ENCODE peak calls at places on chromosomes 4 and X, in five cellular contexts. F is GM12865, Z is neural progenitor cell, U is heart left ventricle, X is adrenal gland. K is an unnamed sample.

GRCh38 chrX:109384569-109385174 is 97.2 kb downstream of the GUCY2F start:
- DNase-seq in F (peak), Z (peak), U (peak), X (no peak), K (no peak)

GRCh38 chrX:119399772-119400101 is 601 bp downstream of the SLC25A43 start:
- DNase-seq in F (no peak), Z (peak), U (no peak), X (no peak), K (no peak)

GRCh38 chr4:153127773-153128494 is 76.3 kb upstream of the TRIM2 start:
- DNase-seq in F (peak), Z (peak), U (peak), X (peak), K (peak)

GRCh38 chr4:8916251-8916913 is 44.7 kb upstream of the HMX1 start:
- DNase-seq in F (no peak), Z (no peak), U (no peak), X (no peak), K (peak)

GRCh38 chrX:22533898-22534297 is 261.2 kb downstream of the CBLL2 start:
- DNase-seq in F (peak), Z (peak), U (no peak), X (no peak), K (no peak)

GRCh38 chr4:184598753-184599491 is 50.3 kb downstream of the CASP3 start:
- DNase-seq in F (no peak), Z (no peak), U (no peak), X (no peak), K (no peak)

GRCh38 chr4:142091085-142091513 is 454.7 kb downstream of the IL15 start:
- DNase-seq in F (no peak), Z (no peak), U (peak), X (no peak), K (no peak)

GRCh38 chr4:63232058-63232457 is 1177.2 kb downstream of the TECRL start:
- DNase-seq in F (no peak), Z (no peak), U (no peak), X (no peak), K (no peak)

GRCh38 chrX:41870719-41871151 is 52.6 kb downstream of the CASK start:
- DNase-seq in F (peak), Z (no peak), U (no peak), X (no peak), K (no peak)

GRCh38 chr4:165787516-165788274 is 85.3 kb upstream of the TLL1 start:
- DNase-seq in F (no peak), Z (no peak), U (no peak), X (no peak), K (no peak)

GRCh38 chrX:149074429-149074828 is 430.7 kb downstream of the IDS start:
- DNase-seq in F (peak), Z (no peak), U (peak), X (peak), K (peak)

GRCh38 chr4:71878388-71878787 is 94.5 kb upstream of the GC start:
- DNase-seq in F (no peak), Z (no peak), U (no peak), X (no peak), K (no peak)

GRCh38 chrX:143296521-143296920 is 220.8 kb downstream of the SPANXN3 start:
- DNase-seq in F (no peak), Z (peak), U (no peak), X (no peak), K (no peak)

GRCh38 chr4:172826346-172826745 is 342.3 kb upstream of the GALNT7 start:
- DNase-seq in F (no peak), Z (peak), U (no peak), X (no peak), K (no peak)

GRCh38 chrX:40083120-40083978 is 14.4 kb downstream of the BCOR start:
- DNase-seq in F (no peak), Z (peak), U (no peak), X (no peak), K (peak)

GRCh38 chr4:84733343-84734033 is 150.6 kb downstream of the CDS1 start:
- DNase-seq in F (no peak), Z (no peak), U (peak), X (no peak), K (no peak)

GRCh38 chrX:154751121-154751668 is 318 bp upstream of the GAB3 start:
- DNase-seq in F (no peak), Z (no peak), U (no peak), X (no peak), K (no peak)

GRCh38 chr4:103626296-103626695 is 93.5 kb downstream of the TACR3 start:
- DNase-seq in F (no peak), Z (no peak), U (no peak), X (no peak), K (no peak)

GRCh38 chr4:158006973-158007372 is 165.9 kb downstream of the GASK1B start:
- DNase-seq in F (no peak), Z (no peak), U (peak), X (no peak), K (no peak)

GRCh38 chr4:153593166-153593565 is 90.9 kb upstream of the TLR2 start:
- DNase-seq in F (no peak), Z (no peak), U (no peak), X (no peak), K (no peak)

GRCh38 chrX:2423899-2424298 is 76.9 kb downstream of the DHRSX start:
- DNase-seq in F (no peak), Z (no peak), U (no peak), X (no peak), K (no peak)

GRCh38 chr4:145739840-145740239 is 59.9 kb downstream of the C4orf51 start:
- DNase-seq in F (no peak), Z (no peak), U (no peak), X (no peak), K (no peak)

GRCh38 chrX:20231598-20231997 is 35.1 kb downstream of the RPS6KA3 start:
- DNase-seq in F (no peak), Z (no peak), U (no peak), X (no peak), K (no peak)
- TF ChIP-seq CTCF in F (no peak), Z (no peak), U (no peak), X (no peak), K (no peak)

GRCh38 chr4:22512306-22512705 is 3.6 kb downstream of the ADGRA3 start:
- DNase-seq in F (no peak), Z (no peak), U (no peak), X (no peak), K (no peak)
- TF ChIP-seq CTCF in F (no peak), Z (no peak), U (no peak), X (no peak), K (no peak)

GRCh38 chrX:13688772-13689518 is at the start of gene RAB9A:
- DNase-seq in F (peak), Z (peak), U (peak), X (peak), K (peak)

GRCh38 chrX:13692771-13693231 is 3.9 kb downstream of the RAB9A start:
- DNase-seq in F (no peak), Z (no peak), U (no peak), X (no peak), K (no peak)

GRCh38 chrX:13691845-13692334 is 3.0 kb downstream of the RAB9A start:
- DNase-seq in F (peak), Z (no peak), U (no peak), X (peak), K (no peak)

GRCh38 chrX:13689519-13690211 is 737 bp downstream of the RAB9A start:
- DNase-seq in F (no peak), Z (peak), U (no peak), X (no peak), K (no peak)

GRCh38 chrX:13690836-13691235 is 1.9 kb downstream of the RAB9A start:
- DNase-seq in F (peak), Z (no peak), U (no peak), X (no peak), K (no peak)
- TF ChIP-seq CTCF in F (peak), Z (peak), U (no peak), X (no peak), K (no peak)

GRCh38 chrX:125131146-125131545 is 188.5 kb upstream of the TEX13C start:
- DNase-seq in F (no peak), Z (peak), U (no peak), X (no peak), K (no peak)
- TF ChIP-seq CTCF in F (peak), Z (peak), U (no peak), X (peak), K (peak)

DNA sequence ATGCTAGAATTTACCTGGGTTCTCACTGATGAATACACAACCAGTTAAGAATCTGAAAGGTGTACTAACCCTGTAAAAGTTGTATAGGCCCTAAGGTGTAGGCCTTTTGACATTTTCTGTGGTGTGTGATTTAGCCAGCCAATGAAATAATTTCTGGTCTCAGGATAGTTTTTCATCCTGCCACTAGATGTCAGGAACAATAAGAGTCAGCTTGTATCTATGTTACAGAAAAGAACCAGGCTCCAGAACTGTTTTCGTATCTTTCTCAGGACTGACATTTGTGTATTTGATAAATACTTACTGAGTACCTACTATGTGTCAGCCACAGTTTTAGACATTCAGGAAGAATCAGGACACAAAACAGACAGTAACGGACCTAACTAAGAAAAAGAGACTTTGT is 673.6 kb upstream of the TENM3 start:
- DNase-seq in F (peak), Z (peak), U (no peak), X (no peak), K (peak)
- TF ChIP-seq CTCF in F (peak), Z (peak), U (peak), X (peak), K (no peak)

GRCh38 chr4:65190780-65191179 is 479.5 kb downstream of the EPHA5 start:
- DNase-seq in F (no peak), Z (no peak), U (no peak), X (no peak), K (no peak)

GRCh38 chr4:65195002-65195401 is 475.3 kb downstream of the EPHA5 start:
- DNase-seq in F (no peak), Z (no peak), U (no peak), X (no peak), K (no peak)

GRCh38 chr4:65193985-65194384 is 476.3 kb downstream of the EPHA5 start:
- DNase-seq in F (no peak), Z (no peak), U (no peak), X (no peak), K (no peak)

GRCh38 chr4:65195666-65196065 is 474.6 kb downstream of the EPHA5 start:
- DNase-seq in F (no peak), Z (no peak), U (no peak), X (no peak), K (no peak)
- TF ChIP-seq CTCF in F (no peak), Z (no peak), U (no peak), X (no peak), K (no peak)

K was measured in GM13976.